ENCODE peak calls at places on chromosomes 7 and 10, in four cellular contexts. H, L, S and T are unnamed samples.

GRCh38 chr7:25409897-25410635 is 181.8 kb upstream of the NPVF start:
- DNase-seq in L (no peak), H (no peak), S (no peak), T (no peak)

GRCh38 chr10:34157501-34157900 is 657.6 kb downstream of the PARD3 start:
- DNase-seq in S (no peak), L (no peak), H (no peak), T (no peak)

GRCh38 chr7:5532520-5533335 is 109.1 kb upstream of the TNRC18 start:
- DNase-seq in H (no peak), L (peak), S (no peak), T (peak)

GRCh38 chr10:99945286-99945685 is 64.5 kb downstream of the DNMBP start:
- DNase-seq in L (no peak), S (peak), H (peak), T (peak)

GRCh38 chr10:102673961-102674511 is 29.8 kb downstream of the TRIM8 start:
- DNase-seq in L (peak), S (peak), H (peak), T (peak)

GRCh38 chr7:11082121-11082520 is 108.4 kb downstream of the PHF14 start:
- DNase-seq in S (no peak), H (no peak), L (no peak), T (no peak)

GRCh38 chr10:30822693-30823465 is 193.3 kb upstream of the LYZL2 start:
- DNase-seq in L (no peak), H (no peak), S (no peak), T (no peak)

GRCh38 chr7:128410092-128410665 is 397 bp upstream of the IMPDH1 start:
- DNase-seq in S (peak), L (peak), H (peak), T (no peak)

GRCh38 chr10:102678842-102679289 is 34.6 kb downstream of the TRIM8 start:
- DNase-seq in S (no peak), L (peak), H (peak), T (no peak)

GRCh38 chr10:120459185-120459584 is 2.2 kb downstream of the PLPP4 start:
- DNase-seq in S (no peak), L (peak), H (no peak), T (no peak)

GRCh38 chr10:68330852-68331454 is 911 bp upstream of the HNRNPH3 start:
- DNase-seq in H (peak), L (no peak), S (peak), T (no peak)

GRCh38 chr7:132112632-132113031 is 463.6 kb downstream of the PLXNA4 start:
- DNase-seq in L (no peak), H (no peak), S (no peak), T (no peak)

GRCh38 chr7:128454808-128455555 is 696 bp upstream of the HILPDA start:
- DNase-seq in L (no peak), S (no peak), H (peak), T (no peak)

GRCh38 chr7:154304740-154305679 is 252.8 kb downstream of the DPP6 start:
- DNase-seq in H (no peak), S (no peak), L (peak), T (no peak)

GRCh38 chr10:37803269-37803668 is 54.1 kb downstream of the ZNF248 start:
- DNase-seq in S (no peak), H (no peak), L (no peak), T (no peak)

GRCh38 chr7:142880886-142881505 is 4.5 kb downstream of the TRPV6 start:
- DNase-seq in S (no peak), H (peak), L (peak), T (no peak)

GRCh38 chr7:105073143-105073542 is 59.1 kb downstream of the KMT2E start:
- DNase-seq in L (no peak), S (no peak), H (no peak), T (no peak)

GRCh38 chr10:80714566-80714965 is 176.9 kb downstream of the SH2D4B start:
- DNase-seq in H (no peak), S (no peak), L (no peak), T (no peak)

GRCh38 chr7:1993776-1994740 is 238.7 kb downstream of the MAD1L1 start:
- DNase-seq in L (no peak), S (no peak), H (no peak), T (no peak)